ENCODE peak calls at places on chromosomes 6 and 20, in four cellular contexts. L is lower lobe of right lung, I is heart right ventricle, S is PC-3. B is an unnamed sample.

GRCh38 chr20:49396230-49396629 is 86.2 kb downstream of the KCNB1 start:
- DNase-seq in I (no peak), S (no peak), L (no peak), B (no peak)

GRCh38 chr6:33008944-33009861 is at the start of gene HLA-DOA:
- DNase-seq in S (no peak), I (peak; percentile 30), L (no peak), B (no peak)

GRCh38 chr6:100240798-100241197 is 223.9 kb downstream of the SIM1 start:
- DNase-seq in L (no peak), S (peak; percentile 56), I (no peak), B (no peak)

GRCh38 chr6:123118811-123119210 is 122.8 kb downstream of the CLVS2 start:
- DNase-seq in L (no peak), S (peak; percentile 79), I (no peak), B (no peak)

GRCh38 chr6:43285415-43285814 is 12.6 kb upstream of the SLC22A7 start:
- DNase-seq in L (no peak), S (no peak), I (no peak), B (no peak)

GRCh38 chr20:33992145-33992922 is 1.4 kb upstream of the RALY start:
- DNase-seq in I (no peak), S (no peak), L (no peak), B (no peak)

GRCh38 chr6:42909835-42910234 is 6.0 kb upstream of the PTCRA start:
- DNase-seq in I (no peak), L (no peak), S (no peak), B (no peak)

GRCh38 chr20:9500121-9500911 is 14.1 kb upstream of the LAMP5 start:
- DNase-seq in I (no peak), S (no peak), L (no peak), B (no peak)

GRCh38 chr6:154548130-154548830 is 37.8 kb upstream of the CNKSR3 start:
- DNase-seq in L (peak; percentile 53), I (peak; percentile 25), S (no peak), B (no peak)

GRCh38 chr6:124984668-124985338 is 22.6 kb downstream of the RNF217 start:
- DNase-seq in I (no peak), L (no peak), S (peak; percentile 67), B (no peak)

GRCh38 chr6:150887978-150888563 is 22.6 kb downstream of the MTHFD1L start:
- DNase-seq in S (no peak), L (no peak), I (no peak), B (no peak)

GRCh38 chr6:299050-299980 is 7.0 kb downstream of the DUSP22 start:
- DNase-seq in S (no peak), I (no peak), L (no peak), B (peak; percentile 70)

GRCh38 chr6:3202999-3203696 is 24.3 kb downstream of the TUBB2B start:
- DNase-seq in I (no peak), L (no peak), S (no peak), B (no peak)

GRCh38 chr20:57269148-57269984 is 2.9 kb upstream of the BMP7 start:
- DNase-seq in I (no peak), S (no peak), L (no peak), B (no peak)

GRCh38 chr6:105600342-105601293 is 197.7 kb upstream of the PREP start:
- DNase-seq in S (peak; percentile 44), L (no peak), I (no peak), B (no peak)

GRCh38 chr20:24533449-24533848 is 64.0 kb downstream of the SYNDIG1 start:
- DNase-seq in S (no peak), I (no peak), L (no peak), B (no peak)

GRCh38 chr20:1526896-1527295 is 30.6 kb downstream of the SIRPD start:
- DNase-seq in I (no peak), L (no peak), S (peak; percentile 50), B (no peak)

GRCh38 chr20:38271609-38272120 is 11.1 kb upstream of the KIAA1755 start:
- DNase-seq in I (no peak), L (no peak), S (peak; percentile 27), B (no peak)

GRCh38 chr6:75381878-75382633 is 97.5 kb upstream of the TMEM30A start:
- DNase-seq in L (no peak), I (no peak), S (no peak), B (no peak)

GRCh38 chr20:46361386-46361785 is 45.0 kb downstream of the ELMO2 start:
- DNase-seq in S (no peak), L (no peak), I (no peak), B (no peak)

GRCh38 chr6:143200035-143200770 is 139.5 kb downstream of the AIG1 start:
- DNase-seq in S (no peak), I (peak; percentile 23), L (no peak), B (no peak)

GRCh38 chr6:56450376-56450775 is 192.3 kb downstream of the DST start:
- DNase-seq in S (no peak), L (no peak), I (no peak), B (no peak)

GRCh38 chr6:43698584-43699349 is 11.2 kb upstream of the MRPS18A start:
- DNase-seq in I (peak; percentile 78), L (peak; percentile 62), S (no peak), B (no peak)

GRCh38 chr6:109854541-109855308 is 123.4 kb upstream of the GPR6 start:
- DNase-seq in I (no peak), L (no peak), S (no peak), B (no peak)

GRCh38 chr6:67129780-67130179 is 1422.8 kb upstream of the EYS start:
- DNase-seq in L (no peak), I (no peak), S (no peak), B (no peak)

GRCh38 chr6:47670851-47671250 is 27.5 kb upstream of the ADGRF4 start:
- DNase-seq in L (no peak), S (no peak), I (no peak), B (no peak)

GRCh38 chr20:36133821-36134220 is 20.7 kb upstream of the EPB41L1 start:
- DNase-seq in S (peak; percentile 31), I (no peak), L (no peak), B (no peak)

GRCh38 chr20:20549267-20549612 is 163.2 kb downstream of the RALGAPA2 start:
- DNase-seq in I (no peak), L (no peak), S (peak; percentile 70), B (no peak)

GRCh38 chr20:49404461-49404860 is 78.0 kb downstream of the KCNB1 start:
- DNase-seq in S (no peak), I (no peak), L (no peak), B (no peak)

DNA sequence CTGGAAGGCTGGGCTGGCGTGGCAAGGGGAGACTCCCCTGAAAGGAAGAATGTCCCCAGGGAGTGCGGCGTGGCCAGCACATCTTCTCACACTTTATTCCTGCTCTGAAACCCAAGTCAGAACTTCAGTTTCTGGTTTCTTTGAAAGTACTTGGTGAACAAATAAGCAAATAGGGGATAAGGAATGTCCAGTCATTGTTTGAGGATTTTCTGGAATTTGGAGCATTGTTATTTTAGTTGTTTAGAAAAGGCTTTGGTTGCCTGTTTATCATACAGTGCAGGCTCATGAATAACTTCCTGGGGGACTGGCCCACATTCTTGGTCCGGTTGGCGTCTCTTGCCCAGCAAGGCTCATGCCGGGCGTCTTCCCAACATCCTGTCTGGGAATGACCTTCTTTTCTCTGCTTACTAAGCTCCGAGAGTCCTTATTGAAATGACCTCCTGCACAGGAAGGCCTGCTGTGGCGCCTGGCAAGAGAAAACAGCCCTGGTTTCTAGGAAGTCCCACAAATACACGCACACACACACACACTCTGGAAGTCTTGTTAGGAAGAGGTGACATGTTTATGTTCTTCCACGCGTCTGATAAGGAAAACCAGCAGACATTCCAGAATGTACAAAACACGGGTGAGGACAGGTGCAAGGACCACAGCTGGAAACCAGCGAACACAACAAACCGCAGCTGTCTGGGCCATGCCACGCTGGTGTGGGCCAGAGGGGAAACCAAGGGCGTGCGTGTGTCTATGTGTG is 71.9 kb downstream of the TMEM170B start:
- DNase-seq in L (peak; percentile 55), I (peak; percentile 64), S (peak; percentile 82), B (peak; percentile 82)
- H3K27ac ChIP-seq in L (peak overlapping the region; percentile 59), I (peak overlapping the region; percentile 67), S (peak overlapping the region; percentile 36), B (peak overlapping the region; percentile 81)

GRCh38 chr6:41637179-41638001 is 878 bp upstream of the MDFI start:
- DNase-seq in L (peak; percentile 48), I (no peak), S (peak; percentile 66), B (no peak)

GRCh38 chr6:41638002-41638800 is at the start of gene MDFI:
- DNase-seq in L (no peak), I (no peak), S (no peak), B (no peak)

GRCh38 chr6:41635365-41635764 is 2.9 kb upstream of the MDFI start:
- DNase-seq in L (peak; percentile 25), S (no peak), I (no peak), B (no peak)

GRCh38 chr6:41634657-41635056 is 3.6 kb upstream of the MDFI start:
- DNase-seq in S (no peak), I (no peak), L (peak; percentile 27), B (no peak)

GRCh38 chr6:41636803-41637178 is 1.5 kb upstream of the MDFI start:
- DNase-seq in I (no peak), L (peak; percentile 71), S (peak; percentile 91), B (no peak)
- H3K27ac ChIP-seq in I (no peak overlapping the region), L (no peak overlapping the region), S (peak overlapping the region; percentile 51), B (no peak overlapping the region)

GRCh38 chr6:35015476-35015875 is 125.7 kb downstream of the TCP11 start:
- DNase-seq in L (no peak), I (no peak), S (no peak), B (no peak)

GRCh38 chr6:35014341-35014740 is 125.3 kb downstream of the ANKS1A start:
- DNase-seq in S (no peak), I (no peak), L (no peak), B (no peak)

GRCh38 chr6:35013701-35014100 is 124.6 kb downstream of the ANKS1A start:
- DNase-seq in L (no peak), I (no peak), S (no peak), B (no peak)

GRCh38 chr6:35015996-35016395 is 125.1 kb downstream of the TCP11 start:
- DNase-seq in I (no peak), L (no peak), S (no peak), B (no peak)

DNA sequence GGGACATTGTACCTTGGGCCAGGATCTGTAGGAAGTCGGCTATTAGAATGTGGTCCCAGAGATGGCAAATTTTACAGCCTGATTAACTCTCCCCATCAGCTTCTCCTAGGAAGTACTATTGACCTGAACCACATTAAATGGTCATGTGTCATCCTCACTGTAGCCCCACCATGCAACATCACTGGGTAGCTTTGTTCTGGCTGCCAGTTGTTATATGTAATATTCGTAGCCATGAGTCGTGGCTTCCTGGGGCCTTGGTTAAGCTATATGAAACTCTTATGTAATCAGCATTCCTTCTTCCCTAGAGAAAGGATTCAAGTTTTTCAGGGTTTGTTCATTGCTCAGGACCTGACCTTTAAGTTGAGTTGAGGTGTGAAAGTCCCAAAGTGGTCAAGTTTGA is 125.7 kb downstream of the ANKS1A start:
- DNase-seq in L (no peak), S (peak; percentile 82), I (no peak), B (no peak)
- H3K27ac ChIP-seq in L (no peak overlapping the region), S (peak overlapping the region; percentile 78), I (peak overlapping the region; percentile 95), B (no peak overlapping the region)

GRCh38 chr6:36830577-36830976 is 8.7 kb downstream of the CPNE5 start:
- DNase-seq in S (no peak), L (no peak), I (no peak), B (no peak)
- H3K27ac ChIP-seq in S (no peak overlapping the region), L (no peak overlapping the region), I (peak overlapping the region; percentile 71), B (no peak overlapping the region)

DNA sequence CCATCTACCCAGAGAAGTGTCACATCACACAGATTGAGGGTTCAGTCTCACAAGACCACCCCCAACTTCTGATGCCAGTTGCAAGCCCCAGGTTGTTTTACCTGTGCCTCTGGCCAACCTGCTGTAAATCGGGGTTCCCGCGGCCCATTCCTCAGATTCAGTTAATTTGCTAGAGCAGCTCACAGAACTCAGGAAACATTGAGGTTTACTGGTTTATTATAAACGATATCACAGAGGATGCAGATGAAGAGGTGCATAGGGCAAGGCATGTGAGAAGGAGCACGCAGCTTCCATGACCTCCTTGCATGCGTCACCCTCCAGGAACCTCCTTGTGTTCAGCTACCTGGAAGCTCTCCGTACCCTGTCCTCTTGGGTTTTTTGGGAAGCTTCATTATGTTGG is 66.1 kb upstream of the CDKAL1 start:
- DNase-seq in S (no peak), L (no peak), I (no peak), B (no peak)
- H3K27ac ChIP-seq in S (no peak overlapping the region), L (no peak overlapping the region), I (no peak overlapping the region), B (no peak overlapping the region)